ENCODE peak calls at places on chromosomes 16 and 17, in five cellular contexts. B, O, S, K and T are unnamed samples.

GRCh38 chr17:17258998-17259397 is 22.0 kb upstream of the FLCN start:
- DNase-seq in B (no peak), O (no peak), S (no peak), K (no peak), T (no peak)

GRCh38 chr17:45784583-45785372 is 658 bp downstream of the CRHR1 start:
- DNase-seq in B (peak), O (no peak), S (peak), K (peak), T (no peak)

GRCh38 chr16:85369741-85370528 is 243.2 kb upstream of the GSE1 start:
- DNase-seq in B (no peak), O (peak), S (peak), K (peak), T (no peak)

GRCh38 chr16:54156349-54156748 is 130.2 kb downstream of the IRX3 start:
- DNase-seq in B (no peak), O (no peak), S (no peak), K (no peak), T (no peak)

GRCh38 chr16:89691231-89691985 is 4.9 kb downstream of the CDK10 start:
- DNase-seq in B (no peak), O (no peak), S (no peak), K (no peak), T (no peak)

GRCh38 chr17:4354862-4355514 is 11.5 kb downstream of the UBE2G1 start:
- DNase-seq in B (no peak), O (peak), S (no peak), K (no peak), T (no peak)

GRCh38 chr16:69188716-69189115 is 1.8 kb downstream of the SNTB2 start:
- DNase-seq in B (no peak), O (no peak), S (no peak), K (no peak), T (no peak)

GRCh38 chr17:80882323-80882722 is 109.3 kb upstream of the CHMP6 start:
- DNase-seq in B (no peak), O (no peak), S (no peak), K (no peak), T (no peak)

GRCh38 chr17:35018814-35019213 is 38.5 kb downstream of the LIG3 start:
- DNase-seq in B (no peak), O (no peak), S (no peak), K (no peak), T (no peak)

GRCh38 chr17:37820313-37821024 is 75.6 kb upstream of the HNF1B start:
- DNase-seq in B (no peak), O (peak), S (peak), K (no peak), T (no peak)

GRCh38 chr16:69761983-69762842 is at the start of gene WWP2:
- DNase-seq in B (peak), O (peak), S (peak), K (peak), T (peak)

GRCh38 chr17:27610304-27610676 is 20.7 kb upstream of the LGALS9 start:
- DNase-seq in B (no peak), O (no peak), S (no peak), K (no peak), T (no peak)

GRCh38 chr17:40646791-40647548 is 648 bp downstream of the SMARCE1 start:
- DNase-seq in B (no peak), O (peak), S (peak), K (peak), T (no peak)

GRCh38 chr16:24537474-24538337 is 1.7 kb upstream of the RBBP6 start:
- DNase-seq in B (no peak), O (no peak), S (no peak), K (no peak), T (no peak)

GRCh38 chr17:41723801-41724475 is 10.5 kb downstream of the HAP1 start:
- DNase-seq in B (no peak), O (no peak), S (no peak), K (no peak), T (no peak)

GRCh38 chr17:48352630-48353029 is 77.4 kb downstream of the SKAP1 start:
- DNase-seq in B (no peak), O (no peak), S (no peak), K (no peak), T (no peak)

GRCh38 chr17:48724241-48725004 is 1.4 kb downstream of the PRAC2 start:
- DNase-seq in B (peak), O (peak), S (peak), K (peak), T (peak)

GRCh38 chr17:42819939-42820535 is 4.0 kb downstream of the BECN1 start:
- DNase-seq in B (peak), O (peak), S (peak), K (peak), T (no peak)

GRCh38 chr16:57445510-57445909 is 1.7 kb downstream of the CIAPIN1 start:
- DNase-seq in B (no peak), O (no peak), S (no peak), K (no peak), T (no peak)

GRCh38 chr16:649646-650045 is 481 bp downstream of the WDR90 start:
- DNase-seq in B (no peak), O (peak), S (no peak), K (no peak), T (no peak)

GRCh38 chr17:79933863-79934652 is 94.8 kb upstream of the CBX4 start:
- DNase-seq in B (peak), O (peak), S (no peak), K (no peak), T (no peak)

GRCh38 chr17:74900208-74900607 is 6.8 kb upstream of the FADS6 start:
- DNase-seq in B (no peak), O (no peak), S (no peak), K (no peak), T (no peak)

GRCh38 chr17:77749316-77749715 is 209.2 kb upstream of the TNRC6C start:
- DNase-seq in B (no peak), O (no peak), S (no peak), K (no peak), T (no peak)

GRCh38 chr17:63543822-63544420 is 6.4 kb upstream of the DCAF7 start:
- DNase-seq in B (no peak), O (no peak), S (no peak), K (no peak), T (no peak)

GRCh38 chr16:14497245-14498082 is 132.6 kb downstream of the PARN start:
- DNase-seq in B (no peak), O (peak), S (no peak), K (no peak), T (no peak)

GRCh38 chr17:17561408-17562144 is 29.9 kb downstream of the PEMT start:
- DNase-seq in B (no peak), O (no peak), S (no peak), K (no peak), T (no peak)

GRCh38 chr17:15652960-15653359 is 31.2 kb downstream of the TRIM16 start:
- DNase-seq in B (no peak), O (no peak), S (no peak), K (no peak), T (no peak)

GRCh38 chr17:19482571-19482970 is 51.1 kb upstream of the SLC47A1 start:
- DNase-seq in B (no peak), O (no peak), S (no peak), K (no peak), T (no peak)

GRCh38 chr17:41678907-41679739 is 9.6 kb upstream of the EIF1 start:
- DNase-seq in B (no peak), O (peak), S (no peak), K (peak), T (no peak)

GRCh38 chr17:64081802-64082799 is 47.8 kb downstream of the ERN1 start:
- DNase-seq in B (peak), O (peak), S (no peak), K (peak), T (peak)

GRCh38 chr17:49101054-49101534 is 31.5 kb upstream of the B4GALNT2 start:
- DNase-seq in B (no peak), O (no peak), S (no peak), K (no peak), T (no peak)

GRCh38 chr17:7984904-7985303 is 17.5 kb upstream of the GUCY2D start:
- DNase-seq in B (no peak), O (no peak), S (no peak), K (no peak), T (no peak)

GRCh38 chr17:16932156-16932555 is 39.8 kb downstream of the TNFRSF13B start:
- DNase-seq in B (no peak), O (no peak), S (no peak), K (no peak), T (no peak)